ENCODE peak calls at places on chromosomes 4 and X, in seven cellular contexts. One of them, this sample, is unnamed. For H3K36me3, the result is how much of the 10 kb centered on the place peaks cover.

GRCh38 chr4:118776166-118776954 is 59.6 kb downstream of the SEC24D start:
- DNase-seq in GM12878: no peak
- DNase-seq in stomach: no peak
- DNase-seq in transverse colon: no peak
- DNase-seq in sigmoid colon: no peak
- DNase-seq in SK-N-SH: no peak
- DNase-seq in tibial nerve: no peak
- DNase-seq in this sample: no peak

GRCh38 chr4:53861856-53862610 is 202.4 kb downstream of the CHIC2 start:
- DNase-seq in GM12878: no peak
- DNase-seq in stomach: no peak
- DNase-seq in transverse colon: no peak
- DNase-seq in sigmoid colon: peak
- DNase-seq in SK-N-SH: no peak
- DNase-seq in tibial nerve: peak
- DNase-seq in this sample: no peak

GRCh38 chrX:54808605-54809483 is 1.3 kb downstream of the MAGED2 start:
- DNase-seq in GM12878: peak
- DNase-seq in stomach: peak
- DNase-seq in transverse colon: peak
- DNase-seq in sigmoid colon: peak
- DNase-seq in SK-N-SH: peak
- DNase-seq in tibial nerve: peak
- DNase-seq in this sample: peak

GRCh38 chr4:136713140-136713539 is 819.2 kb downstream of the PCDH18 start:
- DNase-seq in GM12878: no peak
- DNase-seq in stomach: no peak
- DNase-seq in transverse colon: no peak
- DNase-seq in sigmoid colon: no peak
- DNase-seq in SK-N-SH: no peak
- DNase-seq in tibial nerve: no peak
- DNase-seq in this sample: no peak

GRCh38 chr4:24978291-24979072 is 52.3 kb downstream of the LGI2 start:
- DNase-seq in GM12878: no peak
- DNase-seq in stomach: no peak
- DNase-seq in transverse colon: no peak
- DNase-seq in sigmoid colon: no peak
- DNase-seq in SK-N-SH: no peak
- DNase-seq in tibial nerve: no peak
- DNase-seq in this sample: no peak

GRCh38 chr4:8050555-8051206 is 107.9 kb downstream of the ABLIM2 start:
- DNase-seq in GM12878: no peak
- DNase-seq in stomach: peak
- DNase-seq in transverse colon: peak
- DNase-seq in sigmoid colon: peak
- DNase-seq in SK-N-SH: peak
- DNase-seq in tibial nerve: peak
- DNase-seq in this sample: peak

GRCh38 chr4:149161247-149161646 is 654.4 kb downstream of the IQCM start:
- DNase-seq in GM12878: no peak
- DNase-seq in stomach: no peak
- DNase-seq in transverse colon: no peak
- DNase-seq in sigmoid colon: no peak
- DNase-seq in SK-N-SH: no peak
- DNase-seq in tibial nerve: no peak
- DNase-seq in this sample: no peak

GRCh38 chrX:2751291-2751690 is 549 bp upstream of the XG start:
- DNase-seq in GM12878: no peak
- DNase-seq in stomach: no peak
- DNase-seq in transverse colon: no peak
- DNase-seq in sigmoid colon: no peak
- DNase-seq in SK-N-SH: no peak
- DNase-seq in tibial nerve: no peak
- DNase-seq in this sample: no peak

GRCh38 chr4:181991374-181991773 is 251.8 kb upstream of the TENM3 start:
- DNase-seq in GM12878: no peak
- DNase-seq in stomach: no peak
- DNase-seq in transverse colon: no peak
- DNase-seq in sigmoid colon: no peak
- DNase-seq in SK-N-SH: no peak
- DNase-seq in tibial nerve: no peak
- DNase-seq in this sample: no peak

GRCh38 chrX:149937881-149938426 is 337 bp downstream of the EOLA2 start:
- DNase-seq in GM12878: no peak
- DNase-seq in stomach: no peak
- DNase-seq in transverse colon: peak
- DNase-seq in sigmoid colon: peak
- DNase-seq in SK-N-SH: no peak
- DNase-seq in tibial nerve: no peak
- DNase-seq in this sample: peak

GRCh38 chr4:139828966-139829662 is 163.5 kb downstream of the MGST2 start:
- DNase-seq in GM12878: no peak
- DNase-seq in stomach: no peak
- DNase-seq in transverse colon: no peak
- DNase-seq in sigmoid colon: no peak
- DNase-seq in SK-N-SH: no peak
- DNase-seq in tibial nerve: no peak
- DNase-seq in this sample: no peak

GRCh38 chrX:54089191-54089590 is 44.9 kb upstream of the PHF8 start:
- DNase-seq in GM12878: no peak
- DNase-seq in stomach: no peak
- DNase-seq in transverse colon: no peak
- DNase-seq in sigmoid colon: no peak
- DNase-seq in SK-N-SH: no peak
- DNase-seq in tibial nerve: no peak
- DNase-seq in this sample: no peak

GRCh38 chr4:140851032-140851636 is 94.9 kb upstream of the TBC1D9 start:
- DNase-seq in GM12878: peak
- DNase-seq in stomach: peak
- DNase-seq in transverse colon: peak
- DNase-seq in sigmoid colon: no peak
- DNase-seq in SK-N-SH: peak
- DNase-seq in tibial nerve: no peak
- DNase-seq in this sample: peak

GRCh38 chr4:110742148-110742547 is 119.3 kb upstream of the PITX2 start:
- DNase-seq in GM12878: no peak
- DNase-seq in stomach: no peak
- DNase-seq in transverse colon: no peak
- DNase-seq in sigmoid colon: no peak
- DNase-seq in SK-N-SH: no peak
- DNase-seq in tibial nerve: no peak
- DNase-seq in this sample: no peak

GRCh38 chrX:57070185-57070984 is 51.0 kb downstream of the SPIN2B start:
- DNase-seq in GM12878: no peak
- DNase-seq in stomach: no peak
- DNase-seq in transverse colon: no peak
- DNase-seq in sigmoid colon: no peak
- DNase-seq in SK-N-SH: peak
- DNase-seq in tibial nerve: no peak
- DNase-seq in this sample: no peak

GRCh38 chr4:31995943-31996901 is 1276.1 kb downstream of the PCDH7 start:
- DNase-seq in GM12878: no peak
- DNase-seq in stomach: no peak
- DNase-seq in transverse colon: no peak
- DNase-seq in sigmoid colon: no peak
- DNase-seq in SK-N-SH: no peak
- DNase-seq in tibial nerve: no peak
- DNase-seq in this sample: no peak

GRCh38 chrX:48631376-48632090 is 34.2 kb downstream of the WDR13 start:
- DNase-seq in GM12878: peak
- DNase-seq in stomach: peak
- DNase-seq in transverse colon: peak
- DNase-seq in sigmoid colon: peak
- DNase-seq in SK-N-SH: peak
- DNase-seq in tibial nerve: peak
- DNase-seq in this sample: peak

DNA sequence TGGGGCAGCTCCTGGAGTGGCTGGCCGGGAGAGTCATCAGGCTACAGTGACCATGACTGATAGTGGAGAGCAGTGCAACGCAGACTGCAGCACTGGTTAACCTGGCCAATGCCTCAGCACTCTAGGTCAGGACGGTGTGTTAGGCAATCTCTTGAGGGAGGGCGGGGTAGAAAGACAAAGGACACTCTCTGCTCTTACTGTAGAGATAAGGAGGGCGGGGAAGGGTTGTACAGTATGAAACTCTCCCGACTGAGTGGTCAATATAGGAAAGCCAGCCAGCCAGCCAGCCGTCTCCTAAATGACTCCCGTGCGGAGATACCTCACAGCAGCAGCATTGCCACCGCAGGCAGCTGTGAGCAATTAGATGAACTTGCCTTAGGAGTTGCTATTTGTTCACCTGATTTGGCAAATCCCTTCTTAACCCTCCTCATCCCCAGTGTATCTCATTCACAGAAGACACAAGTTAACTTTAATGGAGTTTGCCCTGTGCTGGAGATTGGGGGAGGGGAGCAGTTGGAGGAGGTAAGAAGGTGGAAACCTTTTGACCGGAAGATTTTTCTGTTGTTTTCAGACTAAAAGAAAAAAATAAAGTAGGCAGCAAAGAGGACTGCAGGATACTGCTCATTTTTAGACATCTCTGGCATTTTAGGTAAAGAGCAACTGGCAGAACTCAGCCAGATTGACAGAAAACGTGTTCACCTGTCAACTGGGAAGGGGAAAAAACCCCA is 330.5 kb downstream of the HNRNPD start:
- DNase-seq in GM12878: no peak
- DNase-seq in stomach: peak
- DNase-seq in transverse colon: peak
- DNase-seq in sigmoid colon: no peak
- DNase-seq in SK-N-SH: no peak
- DNase-seq in tibial nerve: no peak
- DNase-seq in this sample: no peak
- H3K4me3 ChIP-seq in GM12878: no peak
- H3K4me3 ChIP-seq in stomach: peak
- H3K4me3 ChIP-seq in transverse colon: no peak
- H3K4me3 ChIP-seq in sigmoid colon: peak
- H3K4me3 ChIP-seq in SK-N-SH: no peak
- H3K4me3 ChIP-seq in tibial nerve: no peak
- H3K4me3 ChIP-seq in this sample: no peak

DNA sequence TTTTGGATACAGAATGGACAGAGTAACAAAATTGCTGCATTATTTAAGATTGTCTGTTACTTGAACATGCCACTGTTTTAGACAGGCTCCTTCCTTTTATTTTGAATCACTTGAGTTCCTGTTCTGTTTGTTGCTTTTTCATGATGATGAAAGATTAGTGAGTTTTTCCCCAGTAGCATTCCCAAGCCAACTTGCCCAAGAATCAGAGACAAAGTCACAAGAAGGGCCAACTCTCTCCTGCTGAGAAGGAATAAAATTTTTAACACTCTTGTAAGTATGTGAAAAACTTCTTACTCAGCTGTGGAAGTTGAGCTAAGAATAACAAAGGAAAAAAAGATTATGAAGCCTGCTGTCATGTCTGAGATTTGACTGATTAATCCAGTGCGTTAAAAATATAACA is 104.2 kb downstream of the KLHL8 start:
- DNase-seq in GM12878: no peak
- DNase-seq in stomach: no peak
- DNase-seq in transverse colon: no peak
- DNase-seq in sigmoid colon: no peak
- DNase-seq in SK-N-SH: no peak
- DNase-seq in tibial nerve: no peak
- DNase-seq in this sample: no peak
- H3K36me3 ChIP-seq in GM12878: half or more
- H3K36me3 ChIP-seq in stomach: under half
- H3K36me3 ChIP-seq in transverse colon: under half
- H3K36me3 ChIP-seq in sigmoid colon: half or more
- H3K36me3 ChIP-seq in SK-N-SH: under half
- H3K36me3 ChIP-seq in tibial nerve: half or more
- H3K36me3 ChIP-seq in this sample: under half

GRCh38 chr4:155984398-155984797 is 30.7 kb upstream of the CTSO start:
- DNase-seq in GM12878: no peak
- DNase-seq in stomach: no peak
- DNase-seq in transverse colon: no peak
- DNase-seq in sigmoid colon: no peak
- DNase-seq in SK-N-SH: no peak
- DNase-seq in tibial nerve: no peak
- DNase-seq in this sample: no peak
- TF ChIP-seq EP300 in GM12878: no peak
- TF ChIP-seq EP300 in stomach: no peak
- TF ChIP-seq EP300 in transverse colon: no peak
- TF ChIP-seq EP300 in sigmoid colon: no peak
- TF ChIP-seq EP300 in SK-N-SH: no peak
- TF ChIP-seq EP300 in tibial nerve: no peak
- TF ChIP-seq EP300 in this sample: no peak

GRCh38 chr4:68570122-68570507 is 6.0 kb downstream of the UGT2B17 start:
- DNase-seq in GM12878: no peak
- DNase-seq in stomach: no peak
- DNase-seq in transverse colon: no peak
- DNase-seq in sigmoid colon: no peak
- DNase-seq in SK-N-SH: no peak
- DNase-seq in tibial nerve: no peak
- DNase-seq in this sample: no peak
- H3K4me3 ChIP-seq in GM12878: no peak
- H3K4me3 ChIP-seq in stomach: no peak
- H3K4me3 ChIP-seq in transverse colon: no peak
- H3K4me3 ChIP-seq in sigmoid colon: no peak
- H3K4me3 ChIP-seq in SK-N-SH: no peak
- H3K4me3 ChIP-seq in tibial nerve: no peak
- H3K4me3 ChIP-seq in this sample: no peak

GRCh38 chr4:102601586-102602227 is 100.5 kb downstream of the NFKB1 start:
- DNase-seq in GM12878: no peak
- DNase-seq in stomach: no peak
- DNase-seq in transverse colon: no peak
- DNase-seq in sigmoid colon: no peak
- DNase-seq in SK-N-SH: no peak
- DNase-seq in tibial nerve: no peak
- DNase-seq in this sample: no peak
- H3K36me3 ChIP-seq in GM12878: under half
- H3K36me3 ChIP-seq in stomach: under half
- H3K36me3 ChIP-seq in transverse colon: under half
- H3K36me3 ChIP-seq in sigmoid colon: half or more
- H3K36me3 ChIP-seq in SK-N-SH: half or more
- H3K36me3 ChIP-seq in tibial nerve: half or more
- H3K36me3 ChIP-seq in this sample: under half

GRCh38 chr4:93373893-93374860 is 454.4 kb upstream of the ATOH1 start:
- DNase-seq in GM12878: no peak
- DNase-seq in stomach: no peak
- DNase-seq in transverse colon: no peak
- DNase-seq in sigmoid colon: no peak
- DNase-seq in SK-N-SH: no peak
- DNase-seq in tibial nerve: no peak
- DNase-seq in this sample: no peak
- TF ChIP-seq EP300 in GM12878: no peak
- TF ChIP-seq EP300 in stomach: no peak
- TF ChIP-seq EP300 in transverse colon: no peak
- TF ChIP-seq EP300 in sigmoid colon: no peak
- TF ChIP-seq EP300 in SK-N-SH: no peak
- TF ChIP-seq EP300 in tibial nerve: no peak
- TF ChIP-seq EP300 in this sample: no peak

This sample was measured in ovary.